ENCODE peak calls at places on chromosomes 11 and 22, in four cellular contexts. N is colonic mucosa, B is adrenal gland, Z is glutamatergic neuron. R is an unnamed sample.

GRCh38 chr11:12792590-12792989 is 118.4 kb downstream of the TEAD1 start:
- DNase-seq in B (no peak), N (no peak), Z (no peak), R (peak; percentile 42)

GRCh38 chr11:57357827-57358226 is 19.7 kb downstream of the P2RX3 start:
- DNase-seq in B (no peak), Z (no peak), N (no peak), R (peak; percentile 20)

GRCh38 chr11:13667795-13668101 is 720 bp upstream of the FAR1 start:
- DNase-seq in N (no peak), B (no peak), Z (no peak), R (no peak)

GRCh38 chr11:133956650-133957633 is at the start of gene IGSF9B:
- DNase-seq in N (peak; percentile 90), Z (peak; percentile 94), B (peak; percentile 90), R (peak; percentile 58)

GRCh38 chr11:85673422-85673821 is 8.5 kb upstream of the CREBZF start:
- DNase-seq in N (no peak), B (no peak), Z (no peak), R (no peak)

GRCh38 chr11:2301631-2302272 is at the start of the genes C11orf21 and TSPAN32:
- DNase-seq in N (peak; percentile 25), B (peak; percentile 23), Z (no peak), R (peak; percentile 60)

GRCh38 chr11:10355257-10355661 is 50.4 kb downstream of the ADM start:
- DNase-seq in N (no peak), Z (no peak), B (no peak), R (peak; percentile 93)

GRCh38 chr22:23632178-23632577 is at the start of gene DRICH1:
- DNase-seq in B (no peak), Z (no peak), N (no peak), R (no peak)

GRCh38 chr11:75597636-75598035 is 35.6 kb downstream of the SERPINH1 start:
- DNase-seq in Z (peak; percentile 59), N (no peak), B (no peak), R (peak; percentile 57)
- TF ChIP-seq CTCF in Z (no peak), N (peak; percentile 30), B (no peak), R (peak; percentile 82)

GRCh38 chr11:8067929-8068575 is 13.0 kb upstream of the TUB start:
- DNase-seq in Z (no peak), B (no peak), N (no peak), R (no peak)

GRCh38 chr11:8071616-8072581 is 9.1 kb upstream of the TUB start:
- DNase-seq in Z (peak; percentile 69), B (no peak), N (no peak), R (no peak)

GRCh38 chr11:8068605-8069221 is 12.3 kb upstream of the TUB start:
- DNase-seq in N (no peak), Z (no peak), B (peak; percentile 79), R (peak; percentile 90)

GRCh38 chr11:8069771-8070170 is 11.2 kb upstream of the TUB start:
- DNase-seq in B (no peak), Z (no peak), N (no peak), R (no peak)

DNA sequence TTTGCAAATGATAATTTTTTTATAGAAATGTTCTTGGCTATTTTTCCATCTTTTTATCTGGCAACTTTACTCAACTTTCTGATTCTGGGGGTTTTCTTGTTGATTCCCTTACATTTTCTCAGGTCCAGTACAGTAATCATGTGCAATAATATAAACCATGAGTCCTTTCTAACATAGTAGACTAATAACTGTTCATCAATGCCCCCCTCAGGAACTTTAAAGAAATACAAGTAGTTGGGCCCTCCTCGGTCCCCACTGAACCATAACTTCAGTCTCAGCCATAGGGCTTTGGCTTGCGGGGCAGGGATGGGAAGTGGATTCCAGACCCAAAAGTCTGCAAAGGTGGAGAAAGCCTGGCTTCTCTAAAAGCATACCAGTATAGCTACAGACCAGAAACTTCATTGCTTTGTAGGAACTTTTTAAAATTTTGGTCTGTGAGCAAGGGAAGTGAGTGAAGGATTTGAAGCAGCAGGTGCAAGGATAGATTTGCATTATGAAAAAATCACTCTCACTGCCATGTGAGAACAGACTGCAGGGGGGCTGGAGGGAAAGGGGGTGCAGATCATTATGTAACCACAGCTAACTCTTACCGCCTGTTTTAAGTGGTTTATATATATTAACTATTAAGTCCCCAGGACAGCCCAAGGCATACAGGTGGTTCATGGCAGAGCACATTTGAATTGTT is 10.5 kb upstream of the TUB start:
- DNase-seq in B (no peak), N (no peak), Z (no peak), R (peak; percentile 78)
- TF ChIP-seq CTCF in B (peak; percentile 51), N (no peak), Z (peak; percentile 36), R (peak; percentile 60)

GRCh38 chr11:120746836-120747609 is 235.5 kb downstream of the GRIK4 start:
- DNase-seq in Z (no peak), B (no peak), N (no peak), R (no peak)
- TF ChIP-seq CTCF in Z (no peak), B (no peak), N (no peak), R (no peak)

GRCh38 chr22:42642801-42643631 is 2.6 kb upstream of the ATP5MGL start:
- DNase-seq in N (no peak), Z (no peak), B (no peak), R (no peak)

GRCh38 chr22:42637555-42637954 is 2.8 kb downstream of the ATP5MGL start:
- DNase-seq in Z (no peak), N (no peak), B (no peak), R (no peak)

GRCh38 chr22:42636506-42636905 is 3.9 kb downstream of the ATP5MGL start:
- DNase-seq in B (no peak), Z (no peak), N (no peak), R (no peak)

GRCh38 chr22:42641801-42642413 is 1.5 kb upstream of the ATP5MGL start:
- DNase-seq in N (no peak), B (no peak), Z (no peak), R (peak; percentile 20)

GRCh38 chr22:42639541-42640241 is 710 bp downstream of the ATP5MGL start:
- DNase-seq in N (no peak), B (no peak), Z (no peak), R (peak; percentile 62)
- TF ChIP-seq CTCF in N (no peak), B (no peak), Z (no peak), R (no peak)

DNA sequence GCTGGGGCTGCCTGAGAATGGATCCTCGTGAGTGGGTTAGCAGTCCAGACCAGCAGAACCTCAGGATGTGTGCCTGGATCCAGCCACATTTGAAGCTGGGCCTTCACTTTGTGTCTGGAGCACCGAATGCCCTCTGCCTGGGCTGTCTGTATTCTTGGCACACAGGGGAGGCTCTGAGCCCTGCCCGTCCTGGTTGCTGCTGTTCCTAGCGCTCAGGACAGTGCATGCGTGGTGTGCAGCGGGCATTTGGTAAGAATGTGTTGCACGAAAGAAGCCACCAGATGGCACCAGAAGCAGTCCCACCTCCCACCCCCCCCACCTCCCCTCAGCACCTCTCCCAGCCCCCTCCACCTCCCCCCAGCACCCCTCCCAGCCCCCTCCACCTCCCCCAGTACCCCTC is 4.1 kb upstream of the MAPK11 start:
- DNase-seq in Z (peak; percentile 62), B (no peak), N (no peak), R (peak; percentile 69)
- TF ChIP-seq CTCF in Z (no peak), B (no peak), N (no peak), R (peak; percentile 53)